ENCODE peak calls at places on chromosome 9, in nine cellular contexts. M is Calu3; S is SW 1271; L is activated CD8-positive, alpha-beta T cell treated with anti-CD3 and anti-CD28 coated beads for 36 hours; J is neural crest cell; H is effector CD4-positive, alpha-beta T cell; D is stomach; G is endodermal cell; R is occipital lobe. I is an unnamed sample.
A peak's percentile ranks its signal among the peaks of the same experiment; 100 is the strongest.

GRCh38 chr9:70421020-70421271 is 6.5 kb upstream of the KLF9 start:
- DNase-seq in M (no peak), S (no peak), L (no peak), J (no peak), H (no peak), D (no peak), G (no peak), R (no peak), I (no peak)

GRCh38 chr9:99056876-99057664 is 47.8 kb upstream of the TGFBR1 start:
- DNase-seq in M (no peak), S (peak; percentile 22), L (peak; percentile 66), J (no peak), H (no peak), D (no peak), G (no peak), R (no peak), I (no peak)

GRCh38 chr9:18358325-18358724 is 115.6 kb upstream of the ADAMTSL1 start:
- DNase-seq in M (no peak), S (no peak), L (no peak), J (no peak), H (no peak), D (no peak), G (no peak), R (no peak), I (no peak)

GRCh38 chr9:84670106-84670800 is 724 bp downstream of the NTRK2 start:
- DNase-seq in M (peak; percentile 6), S (no peak), L (no peak), J (peak; percentile 25), H (no peak), D (no peak), G (peak; percentile 87), R (peak; percentile 49), I (no peak)

GRCh38 chr9:10134266-10134665 is 478.5 kb downstream of the PTPRD start:
- DNase-seq in M (no peak), S (no peak), L (no peak), J (no peak), H (no peak), D (no peak), G (no peak), R (no peak), I (no peak)

GRCh38 chr9:133540336-133541025 is 6.0 kb downstream of the ADAMTSL2 start:
- DNase-seq in M (no peak), S (no peak), L (no peak), J (no peak), H (no peak), D (no peak), G (peak; percentile 72), R (no peak), I (no peak)

GRCh38 chr9:105637787-105638395 is 24.4 kb upstream of the TAL2 start:
- DNase-seq in M (no peak), S (no peak), L (no peak), J (no peak), H (no peak), D (no peak), G (no peak), R (no peak), I (no peak)

GRCh38 chr9:8679405-8679951 is 879.9 kb upstream of the DMAC1 start:
- DNase-seq in M (no peak), S (no peak), L (no peak), J (no peak), H (no peak), D (no peak), G (no peak), R (no peak), I (no peak)

GRCh38 chr9:129989362-129989708 is 53.7 kb downstream of the FNBP1 start:
- DNase-seq in M (no peak), S (no peak), L (no peak), J (no peak), H (no peak), D (no peak), G (no peak), R (no peak), I (no peak)

GRCh38 chr9:75891277-75892167 is 1.0 kb downstream of the PCSK5 start:
- DNase-seq in M (no peak), S (no peak), L (peak; percentile 65), J (peak; percentile 12), H (no peak), D (no peak), G (peak; percentile 69), R (no peak), I (peak; percentile 66)

GRCh38 chr9:136860933-136861873 is 4.9 kb downstream of the EDF1 start:
- DNase-seq in M (no peak), S (no peak), L (no peak), J (no peak), H (no peak), D (no peak), G (peak; percentile 44), R (no peak), I (no peak)

GRCh38 chr9:17776735-17777134 is 197.9 kb downstream of the SH3GL2 start:
- DNase-seq in M (no peak), S (no peak), L (no peak), J (no peak), H (no peak), D (peak; percentile 47), G (no peak), R (no peak), I (no peak)

GRCh38 chr9:129343697-129344375 is 165.8 kb upstream of the IER5L start:
- DNase-seq in M (peak; percentile 85), S (no peak), L (no peak), J (no peak), H (no peak), D (peak; percentile 42), G (peak; percentile 64), R (peak; percentile 36), I (no peak)

GRCh38 chr9:112074250-112075008 is 100.7 kb downstream of the SUSD1 start:
- DNase-seq in M (peak; percentile 70), S (peak; percentile 88), L (peak; percentile 84), J (peak; percentile 56), H (peak; percentile 70), D (peak; percentile 72), G (peak; percentile 85), R (no peak), I (peak; percentile 74)